ENCODE peak calls at places on chromosomes 13 and 19, in four cellular contexts. H, E, G and S are unnamed samples.

GRCh38 chr19:45578861-45579260 is 5.7 kb downstream of the OPA3 start:
- DNase-seq in H (no peak), E (no peak), G (no peak), S (no peak)

GRCh38 chr13:104105418-104106355 is 1039.5 kb upstream of the SLC10A2 start:
- DNase-seq in H (no peak), G (no peak), E (no peak), S (no peak)

GRCh38 chr19:39345956-39346355 is 3.7 kb downstream of the SAMD4B start:
- DNase-seq in G (no peak), E (no peak), H (no peak), S (no peak)

GRCh38 chr19:47601180-47601904 is 7.6 kb upstream of the BICRA start:
- DNase-seq in H (no peak), G (no peak), E (no peak), S (no peak)

GRCh38 chr13:87147076-87147475 is 524.1 kb upstream of the SLITRK5 start:
- DNase-seq in E (no peak), H (no peak), G (no peak), S (no peak)

GRCh38 chr13:33204130-33204927 is 81.2 kb downstream of the STARD13 start:
- DNase-seq in G (no peak), E (peak), H (peak), S (peak)

GRCh38 chr13:33101835-33102234 is 85.6 kb downstream of the KL start:
- DNase-seq in G (no peak), H (no peak), E (no peak), S (no peak)

GRCh38 chr13:24693862-24694471 is 13.8 kb downstream of the ATP12A start:
- DNase-seq in G (no peak), H (no peak), E (peak), S (no peak)

GRCh38 chr13:53198699-53199098 is 170.1 kb downstream of the OLFM4 start:
- DNase-seq in G (no peak), H (no peak), E (no peak), S (no peak)

GRCh38 chr13:109394311-109394988 is 391.9 kb downstream of the IRS2 start:
- DNase-seq in E (no peak), H (no peak), G (no peak), S (no peak)

GRCh38 chr13:40356011-40356410 is 310.4 kb downstream of the FOXO1 start:
- DNase-seq in E (no peak), H (no peak), G (no peak), S (no peak)

GRCh38 chr19:58326501-58326913 is 287 bp upstream of the ZSCAN22 start:
- DNase-seq in E (no peak), H (no peak), G (no peak), S (no peak)

GRCh38 chr19:19305066-19305465 is 15.2 kb downstream of the SUGP1 start:
- DNase-seq in E (no peak), G (no peak), H (no peak), S (no peak)

GRCh38 chr13:93411281-93411680 is 184.7 kb downstream of the GPC6 start:
- DNase-seq in E (no peak), H (no peak), G (no peak), S (no peak)

GRCh38 chr13:77820431-77821149 is 98.0 kb downstream of the EDNRB start:
- DNase-seq in H (no peak), G (no peak), E (peak), S (no peak)

GRCh38 chr19:14091885-14092462 is 1.4 kb upstream of the SAMD1 start:
- DNase-seq in H (no peak), E (peak), G (peak), S (no peak)

GRCh38 chr19:51002542-51003311 is 1.3 kb upstream of the KLK8 start:
- DNase-seq in G (no peak), H (no peak), E (peak), S (peak)

GRCh38 chr13:77751513-77752456 is 54.3 kb downstream of the SLAIN1 start:
- DNase-seq in G (peak), H (no peak), E (peak), S (no peak)

GRCh38 chr19:41531438-41532311 is 44.3 kb upstream of the CEACAM21 start:
- DNase-seq in H (peak), E (peak), G (peak), S (peak)

GRCh38 chr13:45792827-45793303 is 58.7 kb downstream of the SIAH3 start:
- DNase-seq in H (no peak), E (no peak), G (no peak), S (no peak)

GRCh38 chr19:45646345-45646698 is 7.1 kb upstream of the EML2 start:
- DNase-seq in G (no peak), H (no peak), E (no peak), S (no peak)

GRCh38 chr13:113209880-113210421 is 538 bp downstream of the CUL4A start:
- DNase-seq in H (peak), E (peak), G (peak), S (peak)

GRCh38 chr19:14440049-14440448 is 6.9 kb downstream of the PKN1 start:
- DNase-seq in G (peak), H (peak), E (no peak), S (no peak)

GRCh38 chr13:25908390-25908789 is 143.4 kb downstream of the SHISA2 start:
- DNase-seq in H (no peak), E (no peak), G (no peak), S (no peak)

GRCh38 chr13:25906211-25906661 is 145.6 kb downstream of the SHISA2 start:
- DNase-seq in H (no peak), G (no peak), E (peak), S (no peak)

GRCh38 chr13:25911020-25911419 is 140.8 kb downstream of the SHISA2 start:
- DNase-seq in G (no peak), E (no peak), H (no peak), S (no peak)

GRCh38 chr13:25912961-25913360 is 138.9 kb downstream of the SHISA2 start:
- DNase-seq in H (no peak), G (no peak), E (no peak), S (no peak)

DNA sequence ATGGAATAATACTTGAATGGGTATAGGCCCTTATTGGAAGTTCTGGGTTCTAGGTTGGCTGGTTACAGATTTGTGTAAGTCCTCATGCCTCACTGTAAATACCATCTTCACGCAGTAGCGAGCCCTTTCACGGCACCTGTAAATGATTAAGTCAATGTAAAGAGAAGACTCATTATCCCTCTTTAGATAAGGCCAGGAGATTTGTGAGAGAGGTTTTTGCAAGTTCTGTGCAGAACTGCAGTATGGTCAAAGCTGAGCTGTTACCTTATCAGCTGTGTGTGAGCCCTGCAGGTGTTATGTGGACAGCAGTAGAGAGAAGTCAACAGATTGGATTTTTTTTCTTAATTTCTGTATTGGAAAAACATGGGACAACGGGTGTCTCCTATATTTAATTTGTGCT is 141.6 kb downstream of the SHISA2 start:
- DNase-seq in H (no peak), E (no peak), G (no peak), S (no peak)
- H3K4me3 ChIP-seq in H (no peak), E (no peak), G (no peak), S (no peak)

GRCh38 chr19:11766597-11767591 is at the start of gene ZNF441:
- DNase-seq in G (peak), H (peak), E (peak), S (peak)
- H3K4me3 ChIP-seq in G (peak), H (peak), E (peak), S (peak)

DNA sequence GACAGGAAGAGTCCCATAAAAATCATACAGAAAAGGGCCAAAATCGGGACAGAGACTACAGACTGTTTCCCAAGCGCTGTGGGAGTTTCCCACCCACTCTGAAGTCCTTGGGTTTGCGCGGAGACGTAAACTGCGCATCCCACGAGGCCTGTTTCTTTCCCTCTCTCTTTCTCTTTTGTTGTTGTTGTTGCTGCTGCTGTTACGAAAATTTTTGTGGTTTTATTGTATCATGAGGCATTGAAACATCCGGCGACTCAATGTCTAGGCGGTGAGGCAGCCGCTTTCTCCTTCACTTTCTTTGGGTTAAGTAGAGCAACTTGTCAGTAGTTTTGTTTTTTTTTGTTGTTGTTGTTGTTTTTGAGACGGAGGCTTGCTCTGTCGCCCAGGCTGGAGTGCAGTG is 1.6 kb upstream of the PPP1R12C start:
- DNase-seq in G (no peak), H (no peak), E (no peak), S (no peak)
- H3K4me3 ChIP-seq in G (no peak), H (no peak), E (no peak), S (no peak)

GRCh38 chr19:18117692-18118378 is 20.3 kb downstream of the MAST3 start:
- DNase-seq in E (peak), G (peak), H (peak), S (peak)

GRCh38 chr19:18118420-18119242 is 21.1 kb downstream of the MAST3 start:
- DNase-seq in E (peak), G (no peak), H (no peak), S (no peak)

GRCh38 chr19:18119243-18120105 is 21.9 kb downstream of the MAST3 start:
- DNase-seq in E (no peak), H (no peak), G (peak), S (no peak)

GRCh38 chr19:18120127-18120526 is 22.5 kb downstream of the MAST3 start:
- DNase-seq in G (no peak), E (no peak), H (no peak), S (no peak)

DNA sequence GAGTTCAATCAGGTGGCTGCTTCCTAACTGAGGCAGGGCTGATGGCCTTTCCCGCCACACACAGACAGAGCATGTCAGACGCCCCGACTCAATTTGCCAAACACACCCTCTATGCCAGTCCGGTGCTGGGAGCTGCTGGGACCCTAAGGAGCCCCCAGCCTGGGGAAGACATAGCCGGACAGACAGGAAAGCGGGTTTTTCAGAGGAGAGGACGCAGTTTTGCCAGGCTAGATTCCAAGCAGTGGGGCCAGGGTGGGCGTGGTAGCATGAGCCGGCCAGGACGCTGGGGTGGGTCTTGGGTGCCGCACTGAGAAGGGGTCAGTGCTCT is 19.8 kb downstream of the MAST3 start:
- DNase-seq in G (no peak), E (no peak), H (no peak), S (no peak)
- H3K4me3 ChIP-seq in G (peak), E (peak), H (no peak), S (peak)

DNA sequence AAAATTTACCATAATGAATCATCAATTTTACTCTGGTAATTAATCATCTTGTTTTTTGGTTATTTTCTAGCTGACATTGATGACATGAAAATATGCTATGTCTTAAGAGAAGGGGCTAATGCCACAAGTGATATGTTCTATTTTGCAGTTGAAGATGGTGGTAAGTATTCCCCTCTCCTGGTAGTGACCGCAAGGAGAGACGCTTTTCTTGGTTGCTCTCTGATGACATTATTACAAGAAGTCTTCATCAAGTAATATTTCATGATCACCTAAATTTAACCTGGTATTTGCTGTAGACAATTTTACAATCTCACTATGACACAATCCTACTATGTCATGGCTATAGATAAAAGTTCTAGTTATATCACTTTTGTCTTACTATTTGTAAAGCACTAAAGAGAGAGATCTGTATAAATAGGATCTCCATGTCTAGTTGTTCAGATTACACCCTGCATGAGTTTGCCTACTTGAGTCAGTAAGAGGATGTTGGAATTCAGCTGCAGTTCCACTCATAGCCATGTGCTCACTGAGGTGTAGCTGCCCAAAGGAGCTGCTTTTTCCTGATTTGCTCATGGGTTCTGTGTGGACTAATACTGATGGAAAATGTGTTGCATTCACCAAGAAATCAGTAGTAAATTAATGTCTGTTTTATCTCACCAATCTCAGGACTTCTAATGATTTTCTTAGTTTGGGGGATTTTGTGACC is 10.9 kb downstream of the FREM2 start:
- DNase-seq in H (no peak), E (peak), G (no peak), S (no peak)
- H3K4me3 ChIP-seq in H (no peak), E (no peak), G (no peak), S (no peak)

GRCh38 chr13:80309926-80310325 is 31.0 kb downstream of the SPRY2 start:
- DNase-seq in E (peak), G (no peak), H (no peak), S (no peak)

GRCh38 chr13:80306573-80306972 is 34.4 kb downstream of the SPRY2 start:
- DNase-seq in E (no peak), H (no peak), G (no peak), S (no peak)

GRCh38 chr13:80307401-80307987 is 33.4 kb downstream of the SPRY2 start:
- DNase-seq in E (no peak), G (no peak), H (no peak), S (no peak)

GRCh38 chr13:80303225-80303811 is 37.6 kb downstream of the SPRY2 start:
- DNase-seq in G (no peak), E (no peak), H (no peak), S (no peak)

GRCh38 chr13:80305737-80306136 is 35.2 kb downstream of the SPRY2 start:
- DNase-seq in H (no peak), E (peak), G (no peak), S (no peak)
- H3K4me3 ChIP-seq in H (no peak), E (no peak), G (no peak), S (no peak)